ENCODE peak calls at places on chromosome 3, in nine cellular contexts. M is ovary, H is A549, E is stomach, U is transverse colon, T is sigmoid colon, S is esophagus muscularis mucosa, X is suprapubic skin, J is HepG2. C is an unnamed sample.
A peak's percentile ranks its signal among the peaks of the same experiment; 100 is the strongest.

GRCh38 chr3:197333901-197334639 is 35.7 kb upstream of the DLG1 start:
- DNase-seq in M (no peak), H (no peak), E (no peak), U (no peak), T (no peak), S (peak; percentile 17), X (no peak), J (no peak), C (no peak)

GRCh38 chr3:46266598-46266997 is 24.3 kb downstream of the CCR3 start:
- DNase-seq in M (no peak), H (no peak), E (no peak), U (no peak), T (no peak), S (peak; percentile 77), X (no peak), J (no peak), C (no peak)

GRCh38 chr3:22319446-22319845 is 568.4 kb upstream of the ZNF385D start:
- DNase-seq in M (no peak), H (no peak), E (no peak), U (no peak), T (no peak), S (no peak), X (no peak), J (no peak), C (no peak)

GRCh38 chr3:31568649-31569048 is 35.9 kb downstream of the STT3B start:
- DNase-seq in M (no peak), H (no peak), E (no peak), U (no peak), T (no peak), S (no peak), X (no peak), J (no peak), C (no peak)

GRCh38 chr3:82001276-82001953 is 240.0 kb upstream of the GBE1 start:
- DNase-seq in M (no peak), H (no peak), E (no peak), U (no peak), T (no peak), S (no peak), X (no peak), J (no peak), C (no peak)

GRCh38 chr3:190617185-190617584 is 103.3 kb downstream of the IL1RAP start:
- DNase-seq in M (no peak), H (no peak), E (no peak), U (peak; percentile 16), T (no peak), S (no peak), X (no peak), J (peak; percentile 92), C (peak; percentile 9)

GRCh38 chr3:97932387-97932801 is 39.8 kb downstream of the RIOX2 start:
- DNase-seq in M (no peak), H (no peak), E (no peak), U (no peak), T (no peak), S (no peak), X (no peak), J (no peak), C (no peak)

GRCh38 chr3:134253475-134254231 is 3.0 kb upstream of the RYK start:
- DNase-seq in M (no peak), H (no peak), E (no peak), U (no peak), T (no peak), S (no peak), X (no peak), J (no peak), C (no peak)

GRCh38 chr3:52834871-52835501 is at the start of gene MUSTN1:
- DNase-seq in M (peak; percentile 30), H (no peak), E (no peak), U (no peak), T (peak; percentile 85), S (no peak), X (no peak), J (peak; percentile 59), C (peak; percentile 61)

GRCh38 chr3:135271562-135272290 is 476.7 kb downstream of the EPHB1 start:
- DNase-seq in M (no peak), H (no peak), E (peak; percentile 51), U (no peak), T (no peak), S (no peak), X (no peak), J (no peak), C (no peak)

GRCh38 chr3:105904683-105905320 is 36.0 kb upstream of the CBLB start:
- DNase-seq in M (no peak), H (no peak), E (no peak), U (no peak), T (no peak), S (no peak), X (no peak), J (no peak), C (no peak)

GRCh38 chr3:16200411-16200810 is 25.9 kb downstream of the GALNT15 start:
- DNase-seq in M (no peak), H (no peak), E (no peak), U (no peak), T (no peak), S (no peak), X (no peak), J (no peak), C (no peak)

GRCh38 chr3:149620291-149621020 is 37.4 kb downstream of the WWTR1 start:
- DNase-seq in M (no peak), H (no peak), E (no peak), U (no peak), T (no peak), S (no peak), X (no peak), J (no peak), C (no peak)

GRCh38 chr3:63046580-63046979 is 171.4 kb upstream of the CADPS start:
- DNase-seq in M (no peak), H (no peak), E (no peak), U (peak; percentile 27), T (no peak), S (no peak), X (no peak), J (no peak), C (no peak)

GRCh38 chr3:141646760-141647561 is 91.1 kb upstream of the RNF7 start:
- DNase-seq in M (peak; percentile 77), H (peak; percentile 48), E (no peak), U (peak; percentile 50), T (no peak), S (no peak), X (peak; percentile 29), J (peak; percentile 69), C (no peak)

DNA sequence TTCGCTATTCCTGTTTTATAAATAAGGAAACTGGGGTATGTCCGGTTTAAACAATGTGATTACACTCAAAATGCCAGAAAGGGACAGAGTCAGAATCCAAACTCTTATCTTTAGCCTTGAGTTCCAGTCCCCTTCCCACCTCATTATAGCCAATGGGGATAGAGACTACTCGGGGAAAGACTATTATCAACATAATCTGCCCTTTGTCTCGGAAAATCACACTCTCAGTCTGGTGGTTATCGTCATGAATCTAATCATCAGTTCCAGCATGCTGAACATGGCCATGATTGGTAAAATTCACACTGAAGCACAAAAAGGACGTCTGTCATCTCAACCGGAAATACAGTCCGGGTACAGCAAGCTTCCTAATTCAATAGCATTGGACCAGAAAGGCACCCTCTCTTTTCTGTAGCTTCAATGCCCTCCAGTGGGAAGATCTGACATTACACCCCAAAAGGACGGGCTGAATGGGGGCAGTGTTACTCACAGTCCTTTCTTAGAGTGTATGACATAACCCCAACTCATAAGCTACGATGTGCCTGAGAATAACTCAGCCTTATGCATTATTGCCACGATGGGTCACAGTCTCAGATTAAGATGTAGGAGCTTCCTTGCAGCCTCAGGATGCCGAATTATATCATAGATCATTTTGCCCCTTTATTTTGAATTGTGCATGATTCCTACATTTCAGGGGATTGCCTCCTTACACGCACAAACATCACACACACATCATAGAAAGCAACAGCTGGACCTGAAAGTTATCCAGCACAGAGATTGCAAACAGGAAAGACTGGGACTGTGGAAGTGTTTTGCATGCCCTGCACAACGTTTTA is 390.4 kb upstream of the LMCD1 start:
- DNase-seq in M (peak; percentile 11), H (peak; percentile 33), E (peak; percentile 57), U (peak; percentile 36), T (no peak), S (no peak), X (no peak), J (peak; percentile 46), C (peak; percentile 18)
- TF ChIP-seq EP300 in M (no peak), H (no peak), E (no peak), U (no peak), T (no peak), S (no peak), X (no peak), J (no peak), C (no peak)

GRCh38 chr3:126267169-126267975 is 87.0 kb upstream of the ALDH1L1 start:
- DNase-seq in M (peak; percentile 83), H (peak; percentile 28), E (peak; percentile 83), U (peak; percentile 49), T (peak; percentile 92), S (peak; percentile 94), X (no peak), J (peak; percentile 88), C (peak; percentile 75)
- H3K4me3 ChIP-seq in M (peak overlapping the region; percentile 27), H (peak overlapping the region; percentile 42), E (peak overlapping the region; percentile 30), U (no peak overlapping the region), T (peak overlapping the region; percentile 46), S (peak overlapping the region; percentile 36), X (peak overlapping the region; percentile 34), J (peak overlapping the region; percentile 48), C (peak overlapping the region; percentile 2)

GRCh38 chr3:124731760-124732159 is 1.5 kb downstream of the UMPS start:
- DNase-seq in M (no peak), H (no peak), E (no peak), U (no peak), T (no peak), S (no peak), X (no peak), J (no peak), C (no peak)

GRCh38 chr3:124730920-124731297 is 657 bp downstream of the UMPS start:
- DNase-seq in M (no peak), H (no peak), E (no peak), U (no peak), T (no peak), S (no peak), X (no peak), J (peak; percentile 74), C (no peak)

DNA sequence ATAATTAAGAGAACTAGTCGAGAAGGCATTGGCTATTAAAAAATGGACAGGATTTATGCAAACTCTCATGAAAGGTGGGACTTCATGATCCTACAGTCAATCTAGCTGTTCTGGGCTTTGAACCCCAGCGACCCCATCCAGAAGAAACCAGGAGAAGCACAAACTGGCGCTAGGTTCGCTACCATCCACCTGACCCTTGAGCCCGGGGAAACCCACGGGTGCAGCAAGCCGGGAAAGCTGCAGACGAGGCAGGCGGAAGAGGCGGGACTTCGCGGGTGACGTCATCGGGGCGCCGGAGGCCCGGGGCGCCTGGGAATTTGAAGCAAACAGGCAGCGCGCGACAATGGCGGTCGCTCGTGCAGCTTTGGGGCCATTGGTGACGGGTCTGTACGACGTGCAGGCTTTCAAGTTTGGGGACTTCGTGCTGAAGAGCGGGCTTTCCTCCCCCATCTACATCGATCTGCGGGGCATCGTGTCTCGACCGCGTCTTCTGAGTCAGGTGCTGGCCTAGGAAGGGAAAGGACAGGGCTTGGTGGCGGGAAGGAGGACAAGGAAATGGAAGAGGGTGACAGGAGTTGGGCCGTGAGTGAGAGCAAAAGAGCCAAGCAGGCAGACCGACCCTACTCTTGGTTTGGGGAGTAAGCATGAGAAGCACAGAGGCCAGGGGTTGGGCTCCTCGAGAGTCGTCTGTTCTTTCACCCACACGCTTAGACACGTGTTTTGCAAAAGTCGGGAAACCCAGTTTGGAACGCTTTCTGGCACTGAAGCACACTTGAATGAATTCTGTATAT is at the start of gene UMPS:
- DNase-seq in M (peak; percentile 86), H (peak; percentile 79), E (peak; percentile 93), U (peak; percentile 95), T (peak; percentile 94), S (peak; percentile 96), X (peak; percentile 94), J (peak; percentile 83), C (peak; percentile 76)
- TF ChIP-seq POLR2A in M (peak; percentile 66), H (peak; percentile 91), E (no peak), U (peak; percentile 82), T (peak; percentile 16), S (peak; percentile 33), X (no peak), J (peak; percentile 92), C (peak; percentile 58)

GRCh38 chr3:69669070-69669469 is 70.2 kb upstream of the MITF start:
- DNase-seq in M (no peak), H (no peak), E (no peak), U (no peak), T (no peak), S (no peak), X (no peak), J (no peak), C (no peak)
- TF ChIP-seq EP300 in M (no peak), H (no peak), E (no peak), U (no peak), T (no peak), S (no peak), X (no peak), J (no peak), C (no peak)